ENCODE peak calls at places on chromosome 3, in eight cellular contexts. One of them, this sample, is unnamed. For H3K27me3, the result is how much of the 10 kb centered on the place peaks cover.

GRCh38 chr3:62926494-62926893 is 51.3 kb upstream of the CADPS start:
- DNase-seq in sigmoid colon: no peak
- DNase-seq in HepG2: no peak
- DNase-seq in MM.1S: no peak
- DNase-seq in left ventricle myocardium inferior: no peak
- DNase-seq in HCT116: no peak
- DNase-seq in SK-N-SH: no peak
- DNase-seq in CD4-positive, CD25-positive, alpha-beta regulatory T cell: no peak
- DNase-seq in this sample: no peak

GRCh38 chr3:115931581-115931980 is 308.3 kb downstream of the GAP43 start:
- DNase-seq in sigmoid colon: no peak
- DNase-seq in HepG2: no peak
- DNase-seq in MM.1S: no peak
- DNase-seq in left ventricle myocardium inferior: no peak
- DNase-seq in HCT116: no peak
- DNase-seq in SK-N-SH: no peak
- DNase-seq in CD4-positive, CD25-positive, alpha-beta regulatory T cell: no peak
- DNase-seq in this sample: no peak

GRCh38 chr3:68773401-68773800 is 158.9 kb downstream of the TAFA4 start:
- DNase-seq in sigmoid colon: no peak
- DNase-seq in HepG2: no peak
- DNase-seq in MM.1S: no peak
- DNase-seq in left ventricle myocardium inferior: no peak
- DNase-seq in HCT116: no peak
- DNase-seq in SK-N-SH: no peak
- DNase-seq in CD4-positive, CD25-positive, alpha-beta regulatory T cell: no peak
- DNase-seq in this sample: no peak

GRCh38 chr3:32460031-32460749 is 42.5 kb downstream of the CMTM6 start:
- DNase-seq in sigmoid colon: no peak
- DNase-seq in HepG2: no peak
- DNase-seq in MM.1S: peak
- DNase-seq in left ventricle myocardium inferior: no peak
- DNase-seq in HCT116: no peak
- DNase-seq in SK-N-SH: no peak
- DNase-seq in CD4-positive, CD25-positive, alpha-beta regulatory T cell: peak
- DNase-seq in this sample: peak

GRCh38 chr3:126537730-126538281 is 13.9 kb downstream of the CHST13 start:
- DNase-seq in sigmoid colon: peak
- DNase-seq in HepG2: no peak
- DNase-seq in MM.1S: no peak
- DNase-seq in left ventricle myocardium inferior: no peak
- DNase-seq in HCT116: no peak
- DNase-seq in SK-N-SH: no peak
- DNase-seq in CD4-positive, CD25-positive, alpha-beta regulatory T cell: no peak
- DNase-seq in this sample: no peak

GRCh38 chr3:128226186-128226725 is 73.0 kb downstream of the EEFSEC start:
- DNase-seq in sigmoid colon: no peak
- DNase-seq in HepG2: no peak
- DNase-seq in MM.1S: no peak
- DNase-seq in left ventricle myocardium inferior: no peak
- DNase-seq in HCT116: no peak
- DNase-seq in SK-N-SH: no peak
- DNase-seq in CD4-positive, CD25-positive, alpha-beta regulatory T cell: no peak
- DNase-seq in this sample: no peak

GRCh38 chr3:158221426-158221825 is 111.5 kb downstream of the RSRC1 start:
- DNase-seq in sigmoid colon: no peak
- DNase-seq in HepG2: no peak
- DNase-seq in MM.1S: no peak
- DNase-seq in left ventricle myocardium inferior: no peak
- DNase-seq in HCT116: no peak
- DNase-seq in SK-N-SH: no peak
- DNase-seq in CD4-positive, CD25-positive, alpha-beta regulatory T cell: no peak
- DNase-seq in this sample: no peak

GRCh38 chr3:17489139-17489538 is 253.3 kb downstream of the TBC1D5 start:
- DNase-seq in sigmoid colon: no peak
- DNase-seq in HepG2: no peak
- DNase-seq in MM.1S: no peak
- DNase-seq in left ventricle myocardium inferior: no peak
- DNase-seq in HCT116: no peak
- DNase-seq in SK-N-SH: no peak
- DNase-seq in CD4-positive, CD25-positive, alpha-beta regulatory T cell: no peak
- DNase-seq in this sample: no peak

GRCh38 chr3:95725770-95726169 is 1088.6 kb upstream of the EPHA6 start:
- DNase-seq in sigmoid colon: no peak
- DNase-seq in HepG2: no peak
- DNase-seq in MM.1S: no peak
- DNase-seq in left ventricle myocardium inferior: no peak
- DNase-seq in HCT116: no peak
- DNase-seq in SK-N-SH: no peak
- DNase-seq in CD4-positive, CD25-positive, alpha-beta regulatory T cell: no peak
- DNase-seq in this sample: no peak

GRCh38 chr3:43770426-43771103 is 79.8 kb downstream of the ABHD5 start:
- DNase-seq in sigmoid colon: peak
- DNase-seq in HepG2: no peak
- DNase-seq in MM.1S: no peak
- DNase-seq in left ventricle myocardium inferior: peak
- DNase-seq in HCT116: no peak
- DNase-seq in SK-N-SH: peak
- DNase-seq in CD4-positive, CD25-positive, alpha-beta regulatory T cell: no peak
- DNase-seq in this sample: no peak

GRCh38 chr3:178392553-178392952 is 143.7 kb upstream of the KCNMB2 start:
- DNase-seq in sigmoid colon: no peak
- DNase-seq in HepG2: no peak
- DNase-seq in MM.1S: no peak
- DNase-seq in left ventricle myocardium inferior: no peak
- DNase-seq in HCT116: no peak
- DNase-seq in SK-N-SH: no peak
- DNase-seq in CD4-positive, CD25-positive, alpha-beta regulatory T cell: peak
- DNase-seq in this sample: no peak

GRCh38 chr3:42747581-42747980 is 25.5 kb downstream of the CCDC13 start:
- DNase-seq in sigmoid colon: no peak
- DNase-seq in HepG2: no peak
- DNase-seq in MM.1S: no peak
- DNase-seq in left ventricle myocardium inferior: no peak
- DNase-seq in HCT116: no peak
- DNase-seq in SK-N-SH: no peak
- DNase-seq in CD4-positive, CD25-positive, alpha-beta regulatory T cell: peak
- DNase-seq in this sample: no peak

GRCh38 chr3:151468284-151468917 is 7.5 kb upstream of the IGSF10 start:
- DNase-seq in sigmoid colon: no peak
- DNase-seq in HepG2: peak
- DNase-seq in MM.1S: peak
- DNase-seq in left ventricle myocardium inferior: no peak
- DNase-seq in HCT116: peak
- DNase-seq in SK-N-SH: peak
- DNase-seq in CD4-positive, CD25-positive, alpha-beta regulatory T cell: peak
- DNase-seq in this sample: no peak

GRCh38 chr3:47838503-47838902 is 35.6 kb downstream of the DHX30 start:
- DNase-seq in sigmoid colon: no peak
- DNase-seq in HepG2: no peak
- DNase-seq in MM.1S: no peak
- DNase-seq in left ventricle myocardium inferior: no peak
- DNase-seq in HCT116: no peak
- DNase-seq in SK-N-SH: no peak
- DNase-seq in CD4-positive, CD25-positive, alpha-beta regulatory T cell: no peak
- DNase-seq in this sample: no peak

GRCh38 chr3:123319760-123320159 is 118.0 kb downstream of the SEC22A start:
- DNase-seq in sigmoid colon: no peak
- DNase-seq in HepG2: no peak
- DNase-seq in MM.1S: no peak
- DNase-seq in left ventricle myocardium inferior: no peak
- DNase-seq in HCT116: no peak
- DNase-seq in SK-N-SH: peak
- DNase-seq in CD4-positive, CD25-positive, alpha-beta regulatory T cell: no peak
- DNase-seq in this sample: no peak

GRCh38 chr3:14448063-14448462 is 45.7 kb downstream of the SLC6A6 start:
- DNase-seq in sigmoid colon: no peak
- DNase-seq in HepG2: no peak
- DNase-seq in MM.1S: no peak
- DNase-seq in left ventricle myocardium inferior: no peak
- DNase-seq in HCT116: no peak
- DNase-seq in SK-N-SH: no peak
- DNase-seq in CD4-positive, CD25-positive, alpha-beta regulatory T cell: no peak
- DNase-seq in this sample: no peak

GRCh38 chr3:103906304-103906703 is 1460.4 kb upstream of the ALCAM start:
- DNase-seq in sigmoid colon: no peak
- DNase-seq in HepG2: no peak
- DNase-seq in MM.1S: no peak
- DNase-seq in left ventricle myocardium inferior: no peak
- DNase-seq in HCT116: no peak
- DNase-seq in SK-N-SH: peak
- DNase-seq in CD4-positive, CD25-positive, alpha-beta regulatory T cell: no peak
- DNase-seq in this sample: no peak
- H3K27me3 ChIP-seq in sigmoid colon: under half
- H3K27me3 ChIP-seq in HepG2: under half
- H3K27me3 ChIP-seq in MM.1S: under half
- H3K27me3 ChIP-seq in left ventricle myocardium inferior: under half
- H3K27me3 ChIP-seq in HCT116: under half
- H3K27me3 ChIP-seq in SK-N-SH: under half
- H3K27me3 ChIP-seq in CD4-positive, CD25-positive, alpha-beta regulatory T cell: under half
- H3K27me3 ChIP-seq in this sample: under half

DNA sequence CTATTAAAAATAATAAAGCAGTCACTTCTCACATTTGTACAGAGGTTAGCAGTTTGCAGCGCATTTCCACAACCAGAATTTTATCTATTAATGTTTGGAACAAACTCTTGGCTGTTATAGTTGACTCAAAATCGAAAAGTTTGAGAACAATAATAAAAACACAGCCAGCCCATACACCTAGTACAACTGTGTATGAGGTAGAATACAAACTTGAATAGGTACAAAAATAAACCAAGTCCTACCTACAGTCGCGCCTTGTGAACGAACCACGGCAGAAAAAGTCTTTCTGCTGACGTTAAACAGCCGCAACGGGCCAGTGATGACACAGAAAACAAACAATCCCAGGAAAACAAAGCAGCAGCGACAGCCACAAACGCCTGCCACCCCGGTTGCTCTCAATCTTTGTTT is 3.2 kb downstream of the FOXL2 start:
- DNase-seq in sigmoid colon: no peak
- DNase-seq in HepG2: no peak
- DNase-seq in MM.1S: no peak
- DNase-seq in left ventricle myocardium inferior: no peak
- DNase-seq in HCT116: no peak
- DNase-seq in SK-N-SH: no peak
- DNase-seq in CD4-positive, CD25-positive, alpha-beta regulatory T cell: no peak
- DNase-seq in this sample: no peak
- H3K4me3 ChIP-seq in sigmoid colon: no peak
- H3K4me3 ChIP-seq in HepG2: no peak
- H3K4me3 ChIP-seq in MM.1S: no peak
- H3K4me3 ChIP-seq in left ventricle myocardium inferior: no peak
- H3K4me3 ChIP-seq in HCT116: no peak
- H3K4me3 ChIP-seq in SK-N-SH: no peak
- H3K4me3 ChIP-seq in CD4-positive, CD25-positive, alpha-beta regulatory T cell: no peak
- H3K4me3 ChIP-seq in this sample: no peak

GRCh38 chr3:147397155-147397888 is 9.0 kb downstream of the ZIC4 start:
- DNase-seq in sigmoid colon: no peak
- DNase-seq in HepG2: no peak
- DNase-seq in MM.1S: no peak
- DNase-seq in left ventricle myocardium inferior: no peak
- DNase-seq in HCT116: no peak
- DNase-seq in SK-N-SH: no peak
- DNase-seq in CD4-positive, CD25-positive, alpha-beta regulatory T cell: no peak
- DNase-seq in this sample: no peak
- H3K27me3 ChIP-seq in sigmoid colon: half or more
- H3K27me3 ChIP-seq in HepG2: under half
- H3K27me3 ChIP-seq in MM.1S: under half
- H3K27me3 ChIP-seq in left ventricle myocardium inferior: half or more
- H3K27me3 ChIP-seq in HCT116: under half
- H3K27me3 ChIP-seq in SK-N-SH: under half
- H3K27me3 ChIP-seq in CD4-positive, CD25-positive, alpha-beta regulatory T cell: under half
- H3K27me3 ChIP-seq in this sample: under half

DNA sequence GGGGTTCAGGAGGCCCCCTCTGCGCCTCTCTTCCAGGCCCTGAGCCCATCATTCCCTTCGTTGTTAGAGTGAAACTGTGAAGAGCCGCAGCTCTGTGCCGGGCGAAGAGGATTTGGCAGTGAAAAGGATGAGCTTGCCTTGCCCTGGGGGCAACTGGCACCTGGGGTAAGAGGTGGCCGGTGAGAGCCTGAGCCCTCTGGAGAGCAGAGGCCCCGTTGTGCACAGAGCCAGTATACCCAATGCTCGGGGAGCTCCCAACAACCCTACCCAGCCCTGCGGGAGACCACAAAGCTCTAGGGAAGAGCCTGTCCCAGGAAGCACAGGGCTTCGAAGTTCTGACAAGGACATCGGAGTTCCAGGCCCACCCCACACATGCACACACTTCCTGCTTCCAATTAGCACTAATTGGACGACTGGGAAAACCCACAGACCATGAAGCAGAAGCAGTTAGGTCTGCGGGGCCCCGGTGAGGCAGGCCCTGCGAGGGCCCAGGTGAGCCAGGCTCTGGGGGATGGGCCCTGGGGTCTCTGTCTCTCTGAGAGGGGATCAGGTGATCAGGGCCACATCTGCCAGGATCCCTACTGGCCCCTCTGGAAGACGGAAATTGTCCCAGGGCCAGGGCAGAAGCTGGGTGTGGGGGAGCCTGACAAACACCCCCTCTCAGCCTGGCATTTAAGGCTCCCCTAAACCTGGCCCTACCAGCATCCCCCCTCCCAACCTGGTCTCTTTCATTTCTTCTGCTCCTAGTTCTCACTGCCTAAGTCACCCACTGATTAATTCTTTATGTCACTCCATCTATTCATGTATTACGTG is 27.9 kb upstream of the SFMBT1 start:
- DNase-seq in sigmoid colon: peak
- DNase-seq in HepG2: no peak
- DNase-seq in MM.1S: no peak
- DNase-seq in left ventricle myocardium inferior: no peak
- DNase-seq in HCT116: no peak
- DNase-seq in SK-N-SH: peak
- DNase-seq in CD4-positive, CD25-positive, alpha-beta regulatory T cell: no peak
- DNase-seq in this sample: no peak
- H3K4me3 ChIP-seq in sigmoid colon: peak
- H3K4me3 ChIP-seq in HepG2: peak
- H3K4me3 ChIP-seq in MM.1S: peak
- H3K4me3 ChIP-seq in left ventricle myocardium inferior: peak
- H3K4me3 ChIP-seq in HCT116: peak
- H3K4me3 ChIP-seq in SK-N-SH: no peak
- H3K4me3 ChIP-seq in CD4-positive, CD25-positive, alpha-beta regulatory T cell: no peak
- H3K4me3 ChIP-seq in this sample: peak

GRCh38 chr3:184467171-184467570 is 87.3 kb downstream of the CHRD start:
- DNase-seq in sigmoid colon: no peak
- DNase-seq in HepG2: no peak
- DNase-seq in MM.1S: no peak
- DNase-seq in left ventricle myocardium inferior: no peak
- DNase-seq in HCT116: no peak
- DNase-seq in SK-N-SH: no peak
- DNase-seq in CD4-positive, CD25-positive, alpha-beta regulatory T cell: no peak
- DNase-seq in this sample: no peak
- H3K27me3 ChIP-seq in sigmoid colon: under half
- H3K27me3 ChIP-seq in HepG2: under half
- H3K27me3 ChIP-seq in MM.1S: under half
- H3K27me3 ChIP-seq in left ventricle myocardium inferior: under half
- H3K27me3 ChIP-seq in HCT116: under half
- H3K27me3 ChIP-seq in SK-N-SH: under half
- H3K27me3 ChIP-seq in CD4-positive, CD25-positive, alpha-beta regulatory T cell: under half
- H3K27me3 ChIP-seq in this sample: under half

DNA sequence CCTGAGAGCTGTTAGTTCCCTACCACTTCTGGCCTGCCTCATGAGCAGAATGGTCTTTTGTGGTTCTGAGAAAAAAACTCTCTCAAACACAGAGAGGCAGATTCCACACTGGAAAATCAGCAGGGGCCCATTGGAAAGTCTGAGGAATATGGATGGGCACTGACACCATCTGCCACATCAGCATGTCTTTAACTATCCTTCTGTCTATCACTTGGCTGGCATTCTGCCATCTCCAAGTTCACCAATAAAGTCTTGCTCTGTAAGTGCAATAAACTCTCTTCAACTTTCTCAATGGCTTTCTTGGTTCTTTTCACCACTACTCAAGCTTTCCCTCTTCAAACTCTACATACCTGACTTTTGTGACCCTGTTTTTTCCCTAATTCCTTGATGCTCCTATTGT is 101.3 kb upstream of the GALNT15 start:
- DNase-seq in sigmoid colon: no peak
- DNase-seq in HepG2: no peak
- DNase-seq in MM.1S: no peak
- DNase-seq in left ventricle myocardium inferior: no peak
- DNase-seq in HCT116: no peak
- DNase-seq in SK-N-SH: no peak
- DNase-seq in CD4-positive, CD25-positive, alpha-beta regulatory T cell: no peak
- DNase-seq in this sample: no peak
- H3K4me3 ChIP-seq in sigmoid colon: no peak
- H3K4me3 ChIP-seq in HepG2: no peak
- H3K4me3 ChIP-seq in MM.1S: no peak
- H3K4me3 ChIP-seq in left ventricle myocardium inferior: no peak
- H3K4me3 ChIP-seq in HCT116: no peak
- H3K4me3 ChIP-seq in SK-N-SH: no peak
- H3K4me3 ChIP-seq in CD4-positive, CD25-positive, alpha-beta regulatory T cell: no peak
- H3K4me3 ChIP-seq in this sample: no peak

This sample was measured in GM06990.